ENCODE peak calls at places on chromosomes 2 and 18, in four cellular contexts. Z is SK-N-SH, P is GM12878, K is K562. J is an unnamed sample.

GRCh38 chr2:233053928-233054774 is 6.0 kb upstream of the INPP5D start:
- DNase-seq in P (no peak), K (peak; percentile 84), Z (peak; percentile 92), J (peak; percentile 43)

GRCh38 chr18:27136208-27136535 is 48.9 kb downstream of the CHST9 start:
- DNase-seq in Z (no peak), P (no peak), K (no peak), J (peak; percentile 86)

GRCh38 chr2:11573418-11574175 is 39.8 kb downstream of the GREB1 start:
- DNase-seq in P (no peak), K (no peak), Z (no peak), J (no peak)

GRCh38 chr2:201149064-201149820 is 33.3 kb downstream of the CFLAR start:
- DNase-seq in K (no peak), Z (no peak), P (no peak), J (peak; percentile 97)

GRCh38 chr2:190976521-190976920 is 37.5 kb downstream of the STAT1 start:
- DNase-seq in K (no peak), Z (no peak), P (no peak), J (no peak)

GRCh38 chr2:125942585-125943424 is 713.2 kb upstream of the GYPC start:
- DNase-seq in P (no peak), Z (no peak), K (no peak), J (no peak)

GRCh38 chr2:29130295-29130694 is 15.1 kb downstream of the CLIP4 start:
- DNase-seq in Z (no peak), K (no peak), P (no peak), J (peak; percentile 35)

GRCh38 chr2:7031424-7032245 is 114.4 kb downstream of the RNF144A start:
- DNase-seq in Z (no peak), P (no peak), K (no peak), J (peak; percentile 98)

GRCh38 chr2:239717706-239718105 is 307.4 kb downstream of the NDUFA10 start:
- DNase-seq in P (no peak), Z (no peak), K (no peak), J (no peak)

GRCh38 chr2:151757861-151758260 is 23.6 kb upstream of the NEB start:
- DNase-seq in P (no peak), Z (no peak), K (no peak), J (peak; percentile 27)

GRCh38 chr18:47944972-47945843 is 14.7 kb upstream of the SMAD2 start:
- DNase-seq in K (no peak), Z (no peak), P (no peak), J (peak; percentile 2)

GRCh38 chr18:45755936-45756335 is 32.0 kb downstream of the SLC14A1 start:
- DNase-seq in K (no peak), Z (no peak), P (no peak), J (no peak)

GRCh38 chr2:128302011-128302743 is 16.5 kb downstream of the HS6ST1 start:
- DNase-seq in Z (no peak), K (no peak), P (no peak), J (no peak)

GRCh38 chr2:10913501-10914271 is 2.0 kb downstream of the KCNF1 start:
- DNase-seq in K (no peak), P (no peak), Z (no peak), J (no peak)

GRCh38 chr2:141187063-141187429 is 943.8 kb downstream of the LRP1B start:
- DNase-seq in K (no peak), Z (no peak), P (no peak), J (no peak)

GRCh38 chr2:85996591-85996990 is 107.8 kb upstream of the ST3GAL5 start:
- DNase-seq in P (no peak), K (peak; percentile 79), Z (no peak), J (no peak)

GRCh38 chr18:74515620-74516231 is 18.6 kb upstream of the CNDP1 start:
- DNase-seq in Z (no peak), P (no peak), K (no peak), J (no peak)

GRCh38 chr2:43025709-43026290 is 200.6 kb downstream of the ZFP36L2 start:
- DNase-seq in P (no peak), Z (no peak), K (no peak), J (no peak)

GRCh38 chr2:20349457-20350034 is 1.1 kb downstream of the PUM2 start:
- DNase-seq in P (no peak), Z (no peak), K (no peak), J (no peak)

GRCh38 chr2:28398101-28398834 is 5.6 kb downstream of the FOSL2 start:
- DNase-seq in P (no peak), K (no peak), Z (no peak), J (no peak)

GRCh38 chr2:74702001-74702715 is 48.1 kb downstream of the SEMA4F start:
- DNase-seq in Z (no peak), K (no peak), P (no peak), J (peak; percentile 73)

GRCh38 chr2:45120546-45120945 is 111.3 kb upstream of the SIX2 start:
- DNase-seq in K (no peak), Z (no peak), P (no peak), J (no peak)

GRCh38 chr18:76620326-76620813 is 125.3 kb upstream of the ZNF516 start:
- DNase-seq in K (no peak), P (peak; percentile 9), Z (no peak), J (no peak)

GRCh38 chr2:194842871-194843270 is 814.2 kb upstream of the SLC39A10 start:
- DNase-seq in K (no peak), P (no peak), Z (no peak), J (no peak)

GRCh38 chr2:216923706-216924105 is 63.8 kb upstream of the TNP1 start:
- DNase-seq in P (no peak), K (no peak), Z (no peak), J (no peak)

GRCh38 chr18:26504831-26505230 is 43.5 kb downstream of the KCTD1 start:
- DNase-seq in K (no peak), P (no peak), Z (no peak), J (no peak)

GRCh38 chr2:105761931-105762515 is 17.3 kb downstream of the NCK2 start:
- DNase-seq in P (no peak), Z (peak; percentile 36), K (no peak), J (no peak)
- TF ChIP-seq NFIC in P (no peak), Z (no peak), K (no peak), J (no peak)

GRCh38 chr2:16392647-16393482 is 272.8 kb downstream of the CYRIA start:
- DNase-seq in P (no peak), Z (peak; percentile 87), K (no peak), J (peak; percentile 75)
- TF ChIP-seq NFIC in P (no peak), Z (no peak), K (no peak), J (no peak)

GRCh38 chr2:188937228-188938220 is 36.6 kb upstream of the COL3A1 start:
- DNase-seq in K (no peak), P (no peak), Z (peak; percentile 5), J (no peak)

GRCh38 chr2:188944442-188944841 is 29.7 kb upstream of the COL3A1 start:
- DNase-seq in K (no peak), P (no peak), Z (no peak), J (no peak)

DNA sequence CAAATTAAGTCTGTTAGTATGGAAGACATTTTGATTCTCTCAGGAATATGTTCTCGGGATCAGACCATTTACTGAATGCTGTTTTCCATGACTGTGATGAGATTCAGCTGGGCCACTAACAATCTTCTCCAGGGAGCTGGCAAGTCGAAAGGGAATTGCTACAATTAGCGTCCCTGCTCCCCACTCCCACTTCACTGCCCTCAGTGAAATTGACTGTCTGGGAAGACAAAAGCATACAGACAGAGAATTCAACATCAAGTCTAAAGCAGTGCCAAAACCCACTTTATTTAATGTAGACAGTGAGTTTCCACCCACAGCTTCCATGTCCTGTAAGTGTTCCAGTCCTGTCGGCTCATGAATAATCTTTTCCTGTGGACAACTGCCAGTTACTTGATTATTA is 34.0 kb upstream of the COL3A1 start:
- DNase-seq in K (no peak), P (no peak), Z (no peak), J (no peak)
- TF ChIP-seq NFIC in K (no peak), P (no peak), Z (no peak), J (no peak)

GRCh38 chr2:229202646-229203045 is 68.4 kb downstream of the PID1 start:
- DNase-seq in Z (no peak), P (no peak), K (no peak), J (no peak)
- TF ChIP-seq NFIC in Z (no peak), P (no peak), K (no peak), J (no peak)